ENCODE peak calls at places on chromosomes 6 and 20, in nine cellular contexts. F is epithelial cell of esophagus, D is fibroblast of mammary gland, P is choroid plexus epithelial cell, U is right lobe of liver, R is tibial nerve, W is bronchial epithelial cell, L is ascending aorta, K is AG04450. Q is an unnamed sample.

GRCh38 chr6:44335631-44336030 is 6.8 kb upstream of the SPATS1 start:
- DNase-seq in F (no peak), D (no peak), P (no peak), U (no peak), R (no peak), W (no peak), L (no peak), K (no peak), Q (no peak)

GRCh38 chr6:151475653-151476523 is 17.9 kb upstream of the CCDC170 start:
- DNase-seq in F (peak; percentile 48), D (peak; percentile 63), P (peak; percentile 74), U (no peak), R (no peak), W (peak; percentile 23), L (no peak), K (no peak), Q (peak; percentile 39)

GRCh38 chr20:768426-768978 is at the start of gene SLC52A3:
- DNase-seq in F (peak; percentile 79), D (no peak), P (no peak), U (no peak), R (no peak), W (peak; percentile 66), L (no peak), K (no peak), Q (no peak)

GRCh38 chr6:125952764-125953501 is 3.6 kb upstream of the HINT3 start:
- DNase-seq in F (peak; percentile 44), D (peak; percentile 42), P (peak; percentile 50), U (no peak), R (no peak), W (no peak), L (no peak), K (no peak), Q (no peak)

GRCh38 chr6:125899726-125900182 is 56.8 kb upstream of the HINT3 start:
- DNase-seq in F (no peak), D (no peak), P (no peak), U (peak; percentile 51), R (no peak), W (no peak), L (no peak), K (no peak), Q (no peak)

GRCh38 chr6:80605165-80605989 is 498.9 kb downstream of the BCKDHB start:
- DNase-seq in F (peak; percentile 63), D (peak; percentile 76), P (peak; percentile 72), U (no peak), R (no peak), W (peak; percentile 82), L (no peak), K (no peak), Q (peak; percentile 39)

GRCh38 chr6:36719126-36719525 is 21.5 kb downstream of the RAB44 start:
- DNase-seq in F (no peak), D (no peak), P (no peak), U (peak; percentile 34), R (no peak), W (no peak), L (no peak), K (no peak), Q (no peak)

GRCh38 chr6:5671162-5671561 is 335.6 kb downstream of the NRN1 start:
- DNase-seq in F (peak; percentile 78), D (peak; percentile 79), P (peak; percentile 70), U (no peak), R (no peak), W (peak; percentile 79), L (no peak), K (no peak), Q (no peak)

GRCh38 chr6:31038559-31038958 is 28.3 kb downstream of the MUC22 start:
- DNase-seq in F (no peak), D (no peak), P (no peak), U (no peak), R (no peak), W (no peak), L (no peak), K (no peak), Q (no peak)

GRCh38 chr6:71197267-71197666 is 91.3 kb upstream of the OGFRL1 start:
- DNase-seq in F (peak; percentile 7), D (peak; percentile 44), P (no peak), U (no peak), R (no peak), W (peak; percentile 74), L (no peak), K (no peak), Q (no peak)

GRCh38 chr6:42046491-42047219 is 3.7 kb upstream of the TAF8 start:
- DNase-seq in F (peak; percentile 27), D (peak; percentile 77), P (peak; percentile 75), U (no peak), R (no peak), W (no peak), L (no peak), K (no peak), Q (no peak)

GRCh38 chr20:6122873-6123649 is at the start of gene FERMT1:
- DNase-seq in F (peak; percentile 98), D (peak; percentile 66), P (peak; percentile 54), U (peak; percentile 66), R (no peak), W (peak; percentile 97), L (no peak), K (no peak), Q (peak; percentile 45)
- H3K4me3 ChIP-seq in F (peak within 1 kb of the TSS; percentile 81), D (peak within 1 kb of the TSS; percentile 55), P (peak within 1 kb of the TSS; percentile 62), U (peak within 1 kb of the TSS; percentile 38), R (peak within 1 kb of the TSS; percentile 55), W (peak within 1 kb of the TSS; percentile 85), L (peak within 1 kb of the TSS; percentile 49), K (peak within 1 kb of the TSS; percentile 60), Q (peak within 1 kb of the TSS; percentile 72)

DNA sequence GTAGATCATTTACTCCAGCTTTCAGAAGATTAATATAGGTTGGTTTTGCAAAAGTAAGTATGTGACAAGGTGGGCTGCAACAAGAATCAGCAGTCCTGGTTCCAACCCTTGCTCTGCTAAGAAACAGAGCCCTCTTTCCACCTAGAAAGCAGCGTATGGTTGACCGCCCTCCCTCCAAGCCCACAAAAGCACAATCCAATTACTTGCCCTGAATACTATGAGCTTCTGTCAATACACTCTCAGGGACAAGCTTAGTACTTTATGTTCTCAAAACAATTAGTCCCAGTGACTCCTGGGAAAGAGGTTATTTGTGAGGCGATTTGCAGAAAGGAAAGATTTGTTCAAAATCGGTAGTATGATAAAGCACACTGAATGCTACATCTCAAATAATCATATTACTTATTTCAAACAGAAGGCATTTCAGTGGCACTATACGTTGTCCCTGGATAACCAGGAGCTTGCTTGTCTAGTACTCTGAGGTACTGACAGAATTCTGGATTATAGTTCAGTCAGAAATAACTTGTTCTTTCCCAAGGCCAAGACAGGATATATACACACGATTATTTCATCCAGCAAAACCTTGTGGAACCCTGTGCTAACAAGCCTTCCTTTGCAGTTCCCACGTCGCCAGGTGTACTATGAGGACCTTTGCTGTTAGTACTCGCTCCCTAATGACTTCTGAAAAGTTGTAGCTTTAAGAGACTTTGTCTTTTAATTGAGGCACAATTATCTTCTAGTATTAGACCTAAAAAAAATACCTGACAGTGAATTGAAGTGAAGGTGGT is 96.9 kb upstream of the ADTRP start:
- DNase-seq in F (no peak), D (no peak), P (no peak), U (no peak), R (no peak), W (no peak), L (no peak), K (no peak), Q (no peak)
- H3K4me3 ChIP-seq in F (no peak overlapping the region), D (no peak overlapping the region), P (no peak overlapping the region), U (no peak overlapping the region), R (no peak overlapping the region), W (no peak overlapping the region), L (no peak overlapping the region), K (no peak overlapping the region), Q (no peak overlapping the region)

GRCh38 chr20:37395411-37395800 is 49.5 kb downstream of the SRC start:
- DNase-seq in F (no peak), D (no peak), P (no peak), U (no peak), R (no peak), W (no peak), L (no peak), K (no peak), Q (no peak)

GRCh38 chr20:37392441-37393195 is 46.7 kb downstream of the SRC start:
- DNase-seq in F (no peak), D (no peak), P (peak; percentile 48), U (peak; percentile 47), R (no peak), W (no peak), L (no peak), K (no peak), Q (no peak)

GRCh38 chr20:37394543-37395410 is 48.8 kb downstream of the SRC start:
- DNase-seq in F (peak; percentile 98), D (no peak), P (no peak), U (no peak), R (no peak), W (peak; percentile 89), L (no peak), K (no peak), Q (no peak)

GRCh38 chr20:37393863-37394542 is 48.1 kb downstream of the SRC start:
- DNase-seq in F (no peak), D (no peak), P (no peak), U (no peak), R (no peak), W (no peak), L (no peak), K (no peak), Q (no peak)

DNA sequence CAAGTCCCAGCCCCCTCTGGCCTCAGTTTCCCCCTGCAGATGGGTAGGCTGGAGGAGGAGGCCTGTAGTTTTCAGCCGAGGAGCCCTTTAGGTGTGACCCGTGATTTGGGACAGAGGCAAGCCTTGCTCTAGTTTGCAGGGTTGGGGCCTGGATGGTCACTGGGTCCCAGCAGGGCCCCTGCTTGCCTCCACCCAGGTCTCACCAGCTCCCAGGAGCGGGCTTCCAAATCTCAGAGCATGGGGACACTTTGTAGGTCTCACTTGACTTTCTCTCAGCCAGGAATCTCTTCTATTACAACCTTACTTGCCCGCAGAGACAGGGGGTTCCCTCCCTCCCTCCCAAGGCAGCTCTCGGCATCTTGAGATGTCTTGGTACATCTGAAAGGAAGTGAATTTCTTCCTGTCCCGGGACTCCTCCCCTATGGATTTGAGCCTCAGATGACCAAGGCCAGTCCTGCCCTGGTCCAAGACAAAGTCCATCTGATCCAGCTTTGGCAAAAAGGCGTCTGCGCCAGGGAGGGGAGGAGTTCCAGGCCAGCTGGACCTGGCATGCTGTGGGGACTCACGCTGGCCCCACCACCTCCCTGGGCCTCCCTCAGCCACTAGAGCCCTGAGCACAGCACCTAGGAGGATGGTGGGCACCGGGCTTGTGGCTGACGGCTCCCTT is 47.4 kb downstream of the SRC start:
- DNase-seq in F (no peak), D (no peak), P (no peak), U (peak; percentile 84), R (no peak), W (no peak), L (no peak), K (no peak), Q (no peak)
- H3K4me3 ChIP-seq in F (no peak overlapping the region), D (no peak overlapping the region), P (no peak overlapping the region), U (no peak overlapping the region), R (no peak overlapping the region), W (no peak overlapping the region), L (no peak overlapping the region), K (no peak overlapping the region), Q (no peak overlapping the region)

DNA sequence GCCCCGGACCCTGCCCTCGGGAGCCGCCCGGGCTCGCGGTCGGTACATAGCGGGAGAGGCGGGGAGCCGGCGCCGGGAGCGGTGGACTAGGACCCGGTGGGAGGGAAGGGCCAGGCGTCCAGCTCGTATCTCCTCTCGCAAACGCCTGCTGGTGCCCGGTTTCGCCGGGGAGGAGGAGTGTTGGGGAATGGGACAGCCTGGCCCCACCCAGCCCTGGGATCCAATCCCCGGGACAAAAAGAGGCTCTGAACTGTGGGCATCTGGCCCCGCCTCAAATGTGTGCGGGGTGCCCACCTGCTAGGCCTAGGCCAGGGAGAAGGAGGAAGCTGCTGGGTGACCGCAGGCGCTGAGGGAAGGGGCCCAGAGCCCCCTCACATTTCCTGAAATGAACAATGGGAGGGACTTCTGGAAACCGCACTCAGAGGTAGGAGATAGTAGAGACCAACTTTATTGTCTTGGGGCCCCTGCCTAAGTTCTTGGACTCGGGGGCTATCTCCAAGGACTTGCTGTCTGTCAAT is at the start of gene KCNK17:
- DNase-seq in F (no peak), D (no peak), P (no peak), U (no peak), R (no peak), W (no peak), L (no peak), K (no peak), Q (no peak)
- H3K4me3 ChIP-seq in F (no peak within 1 kb of the TSS), D (no peak within 1 kb of the TSS), P (no peak within 1 kb of the TSS), U (no peak within 1 kb of the TSS), R (peak within 1 kb of the TSS; percentile 45), W (no peak within 1 kb of the TSS), L (peak within 1 kb of the TSS; percentile 46), K (no peak within 1 kb of the TSS), Q (no peak within 1 kb of the TSS)